ENCODE peak calls at places on chromosomes 7 and 10, in nine cellular contexts. J, M, A, D, I, T, P, C and Y are unnamed samples.

GRCh38 chr10:23096814-23097549 is 1.6 kb downstream of the MSRB2 start:
- DNase-seq in M (peak), J (no peak), A (peak), C (peak), T (peak), P (no peak), I (no peak), D (peak), Y (peak)

GRCh38 chr10:18501198-18501597 is 150.2 kb downstream of the NSUN6 start:
- DNase-seq in J (no peak), C (no peak), P (no peak), M (no peak), T (peak), A (peak), D (peak), I (no peak), Y (no peak)

GRCh38 chr10:123021517-123021916 is 12.7 kb downstream of the ACADSB start:
- DNase-seq in A (no peak), C (no peak), J (no peak), I (no peak), P (no peak), D (peak), T (peak), M (peak), Y (no peak)

GRCh38 chr10:91201213-91201996 is 19.1 kb upstream of the PCGF5 start:
- DNase-seq in D (peak), I (peak), T (no peak), M (peak), A (no peak), C (no peak), J (no peak), P (no peak), Y (no peak)

GRCh38 chr7:27166475-27167169 is 1.3 kb upstream of the HOXA9 start:
- DNase-seq in M (no peak), T (no peak), I (no peak), P (peak), C (no peak), J (peak), A (no peak), D (no peak), Y (peak)

GRCh38 chr7:158849553-158850389 is 6.6 kb upstream of the DYNC2I1 start:
- DNase-seq in M (no peak), A (no peak), I (no peak), P (no peak), T (no peak), J (no peak), D (no peak), C (no peak), Y (no peak)

GRCh38 chr10:100567826-100568225 is 32.1 kb downstream of the HIF1AN start:
- DNase-seq in J (no peak), A (no peak), P (no peak), T (no peak), C (no peak), M (no peak), D (no peak), I (no peak), Y (no peak)

GRCh38 chr7:44293561-44294324 is 31.7 kb downstream of the CAMK2B start:
- DNase-seq in D (no peak), J (peak), P (peak), M (no peak), T (no peak), C (no peak), A (no peak), I (no peak), Y (no peak)

GRCh38 chr7:1274876-1275684 is 42.4 kb downstream of the UNCX start:
- DNase-seq in D (no peak), C (no peak), P (no peak), J (no peak), A (no peak), M (no peak), T (no peak), I (no peak), Y (no peak)

GRCh38 chr10:78774999-78775711 is 293.6 kb upstream of the ZMIZ1 start:
- DNase-seq in C (peak), P (peak), I (no peak), T (no peak), J (no peak), A (peak), D (peak), M (peak), Y (peak)

GRCh38 chr10:43354879-43355380 is 16.5 kb upstream of the FXYD4 start:
- DNase-seq in D (no peak), A (no peak), T (no peak), J (no peak), M (no peak), C (no peak), I (no peak), P (no peak), Y (no peak)

GRCh38 chr7:29606287-29606721 is 42.7 kb downstream of the PRR15 start:
- DNase-seq in T (peak), P (no peak), J (no peak), I (no peak), D (peak), C (no peak), A (no peak), M (peak), Y (peak)

GRCh38 chr7:137754076-137754851 is 92.5 kb downstream of the DGKI start:
- DNase-seq in P (no peak), M (no peak), D (no peak), C (no peak), T (no peak), I (no peak), A (peak), J (no peak), Y (no peak)

GRCh38 chr10:132400547-132401151 is 3.6 kb downstream of the PWWP2B start:
- DNase-seq in D (no peak), I (no peak), T (no peak), P (no peak), C (no peak), A (no peak), M (no peak), J (no peak), Y (no peak)

GRCh38 chr10:77371848-77372247 is 265.8 kb downstream of the KCNMA1 start:
- DNase-seq in T (no peak), J (no peak), M (no peak), I (no peak), A (no peak), P (no peak), C (no peak), D (no peak), Y (no peak)

GRCh38 chr7:112770051-112770450 is 20.1 kb downstream of the TMEM168 start:
- DNase-seq in D (no peak), P (no peak), A (no peak), J (no peak), M (no peak), T (no peak), C (no peak), I (no peak), Y (no peak)

GRCh38 chr10:3895045-3895609 is 110.1 kb upstream of the KLF6 start:
- DNase-seq in I (no peak), P (no peak), M (peak), C (no peak), D (no peak), T (peak), A (peak), J (no peak), Y (peak)

GRCh38 chr10:97140284-97140846 is 45.4 kb downstream of the SLIT1 start:
- DNase-seq in P (no peak), D (no peak), C (no peak), I (no peak), A (no peak), J (no peak), T (no peak), M (no peak), Y (no peak)

GRCh38 chr10:51685768-51686167 is 13.6 kb downstream of the CSTF2T start:
- DNase-seq in M (peak), A (no peak), D (no peak), J (no peak), P (no peak), C (no peak), I (no peak), T (no peak), Y (no peak)

GRCh38 chr10:98361131-98361633 is 53.8 kb downstream of the PYROXD2 start:
- DNase-seq in J (peak), P (peak), C (peak), M (peak), T (peak), A (peak), D (peak), I (no peak), Y (peak)

GRCh38 chr7:81462672-81463071 is 307.2 kb downstream of the HGF start:
- DNase-seq in I (no peak), M (peak), P (no peak), D (peak), T (peak), J (no peak), C (peak), A (peak), Y (peak)

GRCh38 chr7:116709336-116709735 is 37.3 kb downstream of the MET start:
- DNase-seq in T (no peak), M (no peak), A (no peak), C (no peak), D (no peak), J (no peak), P (no peak), I (no peak), Y (no peak)

GRCh38 chr7:158836692-158837091 is 7.4 kb upstream of the ESYT2 start:
- DNase-seq in I (no peak), D (no peak), A (no peak), C (no peak), J (no peak), P (no peak), M (no peak), T (no peak), Y (no peak)

GRCh38 chr7:57642730-57643129 is 192.8 kb downstream of the ZNF716 start:
- DNase-seq in I (no peak), D (no peak), A (no peak), T (no peak), C (no peak), J (no peak), P (no peak), M (no peak), Y (no peak)

DNA sequence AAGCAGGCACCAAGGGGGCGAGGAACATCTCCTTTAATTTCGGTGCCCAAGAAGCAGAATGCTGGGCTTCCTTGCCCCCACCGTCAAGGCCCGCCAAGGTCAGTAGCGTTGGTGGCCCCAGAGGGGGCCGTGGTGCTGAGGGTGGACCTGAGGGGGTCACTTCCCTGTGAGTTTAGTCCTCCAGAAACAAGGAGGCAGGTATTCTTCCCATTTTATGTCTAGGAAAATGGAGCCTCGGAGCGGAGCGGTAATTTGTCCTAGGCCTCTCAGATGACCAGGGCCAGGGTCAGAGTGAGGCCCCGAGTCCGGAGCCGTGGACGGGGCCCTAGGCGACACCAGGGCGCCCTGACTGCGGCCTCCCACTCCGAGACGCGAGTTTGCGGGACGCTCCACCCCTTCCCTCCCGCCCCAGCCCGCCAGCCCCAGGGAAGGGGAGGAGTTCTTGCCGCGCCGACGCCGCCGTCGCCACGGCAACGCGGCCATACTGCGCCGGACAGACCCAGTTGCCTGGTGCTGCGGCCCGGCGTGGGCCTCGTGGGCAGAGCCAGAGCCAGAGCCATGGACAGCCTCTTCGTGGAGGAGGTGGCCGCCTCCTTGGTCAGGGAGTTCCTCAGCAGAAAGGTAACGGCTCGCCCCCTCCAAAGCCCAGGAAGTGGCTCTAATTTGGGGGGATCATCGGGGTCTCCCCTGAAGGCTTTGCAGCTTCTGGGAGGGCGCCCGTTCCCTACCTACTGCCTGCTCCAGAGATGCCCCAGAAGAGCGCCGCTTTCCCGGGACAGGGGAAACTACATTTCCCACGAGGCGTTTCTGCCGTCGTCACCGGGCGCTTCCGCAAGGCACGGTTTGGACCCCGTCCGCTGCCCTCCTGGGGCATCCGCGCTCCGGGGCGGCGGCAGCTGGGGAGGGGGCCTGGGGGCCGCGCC is at the start of gene MINDY4:
- DNase-seq in J (peak), D (peak), A (peak), M (peak), T (peak), C (peak), P (peak), I (peak), Y (peak)
- TF ChIP-seq CTCF in J (peak), D (peak), A (no peak), M (no peak), T (peak), C (peak), P (no peak), I (no peak), Y (no peak)

DNA sequence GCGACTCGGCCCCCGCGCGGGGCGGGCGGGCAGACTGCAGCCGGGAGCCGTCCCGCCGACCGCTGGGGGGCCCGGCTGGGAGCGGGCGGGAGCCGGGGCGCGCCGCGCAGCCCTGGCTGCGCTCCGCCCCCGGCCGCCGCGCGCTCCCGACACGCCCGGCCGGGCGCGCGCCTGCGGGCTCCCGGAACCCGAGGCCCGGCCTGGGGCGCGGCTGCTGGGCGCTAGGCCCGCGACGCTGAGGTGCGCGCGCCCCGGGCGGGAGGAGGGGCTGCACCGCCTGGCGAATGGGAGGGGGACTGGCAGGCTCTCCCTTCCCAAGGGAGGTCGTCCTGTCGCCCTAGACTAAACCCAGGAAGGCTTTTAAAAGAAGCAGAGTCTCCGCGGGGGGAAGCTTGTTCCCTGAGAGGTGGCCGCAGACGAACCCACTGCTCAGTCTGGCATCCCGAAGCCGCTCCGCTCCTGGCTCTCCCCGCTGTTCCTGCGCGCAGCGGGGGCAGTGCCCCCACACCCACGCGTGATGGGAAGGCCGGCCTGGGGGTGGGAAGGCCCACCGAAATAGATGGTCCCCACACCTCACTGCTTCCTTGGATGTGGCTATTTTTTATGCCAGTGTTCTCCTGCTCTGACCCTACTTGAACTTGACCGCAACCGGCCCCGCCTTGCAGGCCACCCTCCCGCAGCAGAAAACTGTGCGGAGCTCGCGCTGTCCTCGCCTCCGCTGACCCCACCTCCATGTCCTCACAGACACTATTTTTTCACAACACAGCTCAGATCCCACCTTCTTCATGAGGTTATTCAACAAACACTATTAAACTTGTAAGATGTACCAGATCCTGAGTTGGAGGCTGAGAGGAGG is at the start of gene VOPP1:
- DNase-seq in D (peak), T (no peak), J (peak), P (peak), I (peak), A (peak), M (peak), C (no peak), Y (peak)
- TF ChIP-seq CTCF in D (no peak), T (no peak), J (no peak), P (no peak), I (no peak), A (no peak), M (no peak), C (no peak), Y (no peak)

GRCh38 chr7:3598855-3599254 is 297.8 kb downstream of the SDK1 start:
- DNase-seq in M (no peak), T (no peak), A (no peak), I (no peak), P (no peak), C (no peak), J (no peak), D (no peak), Y (no peak)

GRCh38 chr7:3592438-3593134 is 291.5 kb downstream of the SDK1 start:
- DNase-seq in J (no peak), A (peak), M (no peak), P (no peak), I (no peak), C (no peak), D (peak), T (no peak), Y (peak)

GRCh38 chr7:3591944-3592343 is 290.9 kb downstream of the SDK1 start:
- DNase-seq in A (no peak), T (no peak), M (no peak), C (no peak), P (no peak), J (no peak), I (no peak), D (no peak), Y (no peak)

GRCh38 chr7:3597243-3597642 is 296.2 kb downstream of the SDK1 start:
- DNase-seq in T (no peak), I (no peak), D (no peak), P (no peak), A (no peak), J (no peak), C (no peak), M (no peak), Y (no peak)
- TF ChIP-seq CTCF in T (no peak), I (no peak), D (no peak), P (no peak), A (no peak), J (no peak), C (no peak), M (no peak), Y (no peak)

GRCh38 chr7:135361788-135362187 is 128.2 kb downstream of the STRA8 start:
- DNase-seq in A (no peak), C (no peak), J (no peak), T (no peak), P (no peak), D (no peak), M (no peak), I (no peak), Y (no peak)

GRCh38 chr7:135368416-135369186 is 135.0 kb downstream of the STRA8 start:
- DNase-seq in T (no peak), C (no peak), D (no peak), J (no peak), I (no peak), M (no peak), A (no peak), P (no peak), Y (no peak)

GRCh38 chr7:135367114-135367513 is 133.5 kb downstream of the STRA8 start:
- DNase-seq in P (no peak), D (no peak), C (no peak), A (no peak), M (no peak), T (no peak), I (no peak), J (no peak), Y (no peak)

GRCh38 chr7:135359633-135360032 is 126.0 kb downstream of the STRA8 start:
- DNase-seq in D (no peak), T (no peak), J (no peak), I (no peak), A (no peak), C (no peak), P (no peak), M (no peak), Y (peak)

DNA sequence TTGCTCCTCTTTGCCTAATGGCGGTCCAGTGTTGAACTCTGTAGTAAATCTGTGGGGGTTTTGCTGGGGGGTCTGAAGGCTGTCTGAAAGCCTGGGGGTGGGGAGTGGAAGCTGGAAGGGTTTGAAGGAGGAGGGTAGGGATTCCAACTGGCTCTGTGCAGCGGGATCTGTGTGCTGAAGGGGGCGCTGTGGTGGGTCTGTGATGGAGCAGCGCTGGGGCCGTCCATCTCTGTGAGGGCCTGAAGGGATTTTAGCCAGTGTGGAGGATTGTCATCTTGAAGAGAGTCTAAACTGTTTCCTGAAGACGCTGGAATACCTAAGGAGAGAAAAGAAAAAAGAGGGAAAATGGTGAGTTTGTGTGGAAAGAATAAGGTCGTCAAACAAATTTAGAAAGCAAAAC is 129.2 kb downstream of the STRA8 start:
- DNase-seq in A (no peak), P (no peak), J (no peak), M (no peak), D (no peak), C (no peak), T (no peak), I (no peak), Y (no peak)
- TF ChIP-seq CTCF in A (no peak), P (no peak), J (no peak), M (peak), D (peak), C (peak), T (peak), I (no peak), Y (peak)

DNA sequence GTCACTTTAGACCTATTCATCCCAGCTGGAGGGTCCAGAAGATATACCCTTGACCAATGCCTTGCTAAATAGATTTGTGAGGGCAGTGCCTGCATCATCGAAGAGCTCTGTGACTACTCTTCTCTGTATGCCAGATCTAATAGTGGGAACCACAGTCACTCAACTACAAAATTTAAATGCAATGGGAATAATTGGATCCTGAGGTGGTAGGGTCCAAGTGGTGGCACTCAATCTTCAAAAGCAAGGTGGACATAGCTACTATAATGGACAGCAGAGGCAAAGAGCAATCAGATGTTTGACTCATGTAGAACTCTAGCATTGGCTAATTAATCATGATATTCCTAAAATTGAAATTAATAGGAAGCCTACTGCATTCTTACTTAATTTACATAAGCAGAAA is 554.3 kb upstream of the GRM3 start:
- DNase-seq in P (no peak), T (no peak), M (no peak), C (no peak), I (no peak), A (no peak), D (no peak), J (no peak), Y (no peak)
- TF ChIP-seq CTCF in P (no peak), T (no peak), M (no peak), C (no peak), I (no peak), A (no peak), D (no peak), J (no peak), Y (no peak)

GRCh38 chr10:119352042-119352441 is 144.7 kb downstream of the GRK5 start:
- DNase-seq in T (no peak), D (no peak), M (no peak), C (no peak), I (no peak), J (no peak), P (no peak), A (no peak), Y (no peak)
- TF ChIP-seq CTCF in T (peak), D (no peak), M (no peak), C (no peak), I (no peak), J (no peak), P (no peak), A (no peak), Y (no peak)

GRCh38 chr10:84265378-84265777 is 20.5 kb downstream of the RGR start:
- DNase-seq in M (no peak), D (no peak), T (no peak), I (no peak), A (no peak), C (no peak), J (no peak), P (no peak), Y (no peak)

GRCh38 chr10:84269773-84270172 is 24.9 kb downstream of the RGR start:
- DNase-seq in A (peak), I (no peak), M (peak), T (peak), J (no peak), P (no peak), C (peak), D (peak), Y (peak)

GRCh38 chr10:84264611-84265141 is 19.8 kb downstream of the RGR start:
- DNase-seq in A (peak), P (peak), D (peak), M (peak), T (peak), J (peak), I (peak), C (peak), Y (peak)

GRCh38 chr10:84270708-84271107 is 25.9 kb downstream of the RGR start:
- DNase-seq in P (no peak), I (no peak), M (no peak), J (no peak), T (no peak), C (no peak), A (no peak), D (no peak), Y (no peak)

GRCh38 chr10:84267503-84268126 is 22.8 kb downstream of the RGR start:
- DNase-seq in M (peak), C (no peak), P (peak), J (no peak), A (peak), I (peak), T (peak), D (peak), Y (peak)
- TF ChIP-seq CTCF in M (peak), C (peak), P (peak), J (peak), A (peak), I (peak), T (peak), D (peak), Y (peak)